ENCODE peak calls at places on chromosome 10, in ten cellular contexts. J is keratinocyte; Y is uterus; D is A549; E is PC-9; L is left lung; K is CD4-positive, CD25-positive, alpha-beta regulatory T cell; X is IMR-90; U is H1; V is lower lobe of right lung. G is an unnamed sample.

GRCh38 chr10:86971146-86971991 is 3.1 kb downstream of the ADIRF start:
- DNase-seq in K (peak; percentile 93), V (peak; percentile 91), Y (peak; percentile 98), D (peak; percentile 79), L (peak; percentile 91), E (peak; percentile 66), X (peak; percentile 85), J (no peak), U (no peak), G (peak; percentile 95)

GRCh38 chr10:59463909-59464308 is 101.6 kb upstream of the FAM13C start:
- DNase-seq in J (no peak), D (no peak), L (no peak), V (no peak), U (no peak), E (no peak), X (no peak), K (no peak), Y (no peak), G (no peak)

GRCh38 chr10:122018951-122019413 is 30.0 kb downstream of the TACC2 start:
- DNase-seq in X (no peak), Y (no peak), L (no peak), U (no peak), V (peak; percentile 51), J (peak; percentile 19), D (no peak), K (no peak), E (peak; percentile 68), G (no peak)

GRCh38 chr10:33303988-33304387 is 30.5 kb downstream of the NRP1 start:
- DNase-seq in Y (no peak), X (no peak), V (no peak), J (no peak), E (no peak), K (no peak), L (no peak), D (no peak), U (no peak), G (no peak)

GRCh38 chr10:93680414-93681047 is 21.9 kb downstream of the FRA10AC1 start:
- DNase-seq in D (peak; percentile 40), J (no peak), E (no peak), K (no peak), X (peak; percentile 37), Y (no peak), V (no peak), L (no peak), U (no peak), G (no peak)

GRCh38 chr10:42149027-42149700 is 489.2 kb downstream of the ZNF33B start:
- DNase-seq in Y (no peak), L (no peak), K (no peak), J (no peak), D (no peak), X (no peak), U (no peak), V (peak; percentile 46), E (no peak), G (no peak)

GRCh38 chr10:89478085-89478738 is 57.2 kb downstream of the SLC16A12 start:
- DNase-seq in J (no peak), X (no peak), Y (no peak), V (no peak), U (no peak), K (no peak), D (no peak), L (no peak), E (peak; percentile 36), G (no peak)

GRCh38 chr10:79400567-79401004 is 44.8 kb downstream of the ZCCHC24 start:
- DNase-seq in U (no peak), L (no peak), X (no peak), E (no peak), J (peak; percentile 13), D (peak; percentile 65), V (peak; percentile 69), K (peak; percentile 19), Y (no peak), G (no peak)

GRCh38 chr10:53331460-53331859 is 558.9 kb upstream of the MBL2 start:
- DNase-seq in U (no peak), D (no peak), J (no peak), K (no peak), V (no peak), Y (no peak), X (no peak), E (no peak), L (no peak), G (no peak)

GRCh38 chr10:29428486-29428885 is 139.6 kb downstream of the LYZL1 start:
- DNase-seq in E (no peak), K (no peak), J (no peak), D (no peak), V (no peak), X (no peak), U (no peak), L (no peak), Y (no peak), G (no peak)
- H3K27ac ChIP-seq in E (no peak overlapping the region), K (no peak overlapping the region), J (no peak overlapping the region), D (no peak overlapping the region), V (no peak overlapping the region), X (no peak overlapping the region), U (no peak overlapping the region), L (no peak overlapping the region), Y (no peak overlapping the region), G (no peak overlapping the region)

GRCh38 chr10:21722209-21722608 is 188.2 kb downstream of the MLLT10 start:
- DNase-seq in V (no peak), Y (no peak), U (no peak), X (no peak), L (no peak), E (no peak), K (no peak), D (no peak), J (no peak), G (no peak)

GRCh38 chr10:21724020-21724589 is 190.1 kb downstream of the MLLT10 start:
- DNase-seq in Y (no peak), K (no peak), D (no peak), J (no peak), X (peak; percentile 45), L (no peak), U (no peak), E (no peak), V (no peak), G (no peak)

GRCh38 chr10:21721000-21721670 is 187.1 kb downstream of the MLLT10 start:
- DNase-seq in U (no peak), Y (no peak), J (no peak), K (no peak), D (no peak), E (no peak), X (peak; percentile 68), L (no peak), V (no peak), G (no peak)

GRCh38 chr10:21719502-21719901 is 185.5 kb downstream of the MLLT10 start:
- DNase-seq in U (no peak), L (no peak), D (no peak), K (no peak), E (no peak), J (no peak), Y (no peak), X (no peak), V (no peak), G (no peak)

GRCh38 chr10:21720090-21720489 is 186.1 kb downstream of the MLLT10 start:
- DNase-seq in V (no peak), Y (no peak), E (no peak), U (no peak), L (no peak), X (peak; percentile 21), J (no peak), K (no peak), D (no peak), G (no peak)
- H3K4me3 ChIP-seq in V (no peak overlapping the region), Y (no peak overlapping the region), E (no peak overlapping the region), U (no peak overlapping the region), L (no peak overlapping the region), X (no peak overlapping the region), J (no peak overlapping the region), K (no peak overlapping the region), D (no peak overlapping the region), G (no peak overlapping the region)

DNA sequence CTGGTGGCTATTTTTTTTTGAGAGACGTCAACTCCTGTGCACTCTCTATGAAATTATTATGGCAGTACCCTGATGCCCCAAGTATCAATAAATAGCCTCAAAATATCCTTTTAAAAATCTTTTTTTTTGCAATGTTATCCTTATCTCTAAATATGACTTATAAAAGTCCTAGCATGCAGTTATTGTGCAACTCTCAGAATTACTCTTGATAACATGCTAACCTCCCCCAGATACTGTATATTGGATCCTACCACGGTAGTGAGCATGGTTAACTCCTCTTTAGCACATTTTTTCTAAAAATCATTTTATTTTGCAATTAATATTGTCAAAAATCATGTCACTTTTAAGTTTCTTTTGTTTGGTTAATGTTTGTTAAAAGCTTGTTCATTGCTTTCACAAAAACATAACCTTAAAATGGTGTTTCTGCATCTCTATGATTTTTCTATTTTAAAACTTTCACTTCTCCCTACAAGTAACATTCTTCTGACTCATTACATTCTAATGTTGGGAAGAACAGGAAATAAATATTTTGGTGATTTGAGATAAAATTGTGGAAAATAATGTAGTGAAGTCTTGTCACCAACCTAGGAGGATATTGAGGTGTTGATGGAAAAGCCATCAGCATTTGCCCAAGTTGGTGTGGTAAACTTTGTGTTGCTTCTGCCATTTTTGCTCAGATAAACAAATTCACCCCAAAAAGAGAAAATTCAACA is 42.1 kb upstream of the ADRA2A start:
- DNase-seq in L (no peak), J (no peak), V (no peak), X (peak; percentile 34), U (no peak), E (no peak), D (no peak), K (no peak), Y (no peak), G (peak; percentile 42)
- H3K9me3 ChIP-seq in L (no peaks in the 10 kb centered on the region), J (no peaks in the 10 kb centered on the region), V (peaks cover 18% of the 10 kb centered on the region), X (peaks cover 12% of the 10 kb centered on the region), U (no peaks in the 10 kb centered on the region), E (no peaks in the 10 kb centered on the region), D (peaks cover 17% of the 10 kb centered on the region), K (peaks cover 14% of the 10 kb centered on the region), Y (peaks cover 13% of the 10 kb centered on the region), G (no peaks in the 10 kb centered on the region)

GRCh38 chr10:101358706-101359300 is 4.8 kb downstream of the BTRC start:
- DNase-seq in D (no peak), U (no peak), X (peak; percentile 95), V (no peak), J (no peak), E (no peak), Y (no peak), L (no peak), K (no peak), G (no peak)

GRCh38 chr10:101357958-101358357 is 4.0 kb downstream of the BTRC start:
- DNase-seq in L (no peak), K (no peak), E (no peak), J (no peak), U (no peak), Y (no peak), D (no peak), X (no peak), V (no peak), G (no peak)

GRCh38 chr10:101367569-101368453 is 13.8 kb downstream of the BTRC start:
- DNase-seq in U (no peak), D (peak; percentile 71), X (peak; percentile 79), E (peak; percentile 92), J (peak; percentile 90), V (no peak), K (no peak), Y (no peak), L (no peak), G (no peak)

DNA sequence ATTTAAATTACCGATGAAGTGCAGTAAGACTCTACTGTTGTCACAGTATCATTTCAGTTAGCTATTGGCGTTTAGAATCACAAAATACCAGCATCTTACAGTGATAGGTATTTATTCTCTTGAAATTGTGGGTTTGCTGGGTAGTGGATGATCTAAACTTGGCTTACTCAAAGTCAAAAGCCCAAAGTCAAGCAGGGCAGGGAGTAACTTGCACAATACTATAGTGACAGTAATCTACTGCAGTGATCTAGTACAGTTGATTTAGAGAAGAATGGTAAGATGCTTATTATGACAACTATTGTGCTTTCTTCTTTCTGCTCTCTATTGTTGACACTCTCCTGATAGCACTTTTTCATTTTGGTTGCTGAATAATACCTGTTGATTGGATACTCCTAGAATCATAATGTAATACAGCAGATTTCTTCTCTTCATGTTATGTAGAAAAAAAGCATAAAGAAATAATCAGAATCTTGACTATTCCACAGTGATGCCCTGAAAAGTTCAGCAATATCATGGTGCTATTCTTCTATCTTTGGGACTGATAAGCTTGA is 10.0 kb downstream of the BTRC start:
- DNase-seq in X (no peak), K (no peak), V (no peak), J (no peak), U (no peak), D (no peak), L (no peak), E (no peak), Y (no peak), G (no peak)
- H3K27ac ChIP-seq in X (no peak overlapping the region), K (no peak overlapping the region), V (no peak overlapping the region), J (no peak overlapping the region), U (no peak overlapping the region), D (no peak overlapping the region), L (no peak overlapping the region), E (no peak overlapping the region), Y (no peak overlapping the region), G (peak overlapping the region; percentile 20)

G was measured in SJSA1.